ENCODE peak calls at places on chromosome 4, in five cellular contexts. W is choroid plexus epithelial cell, K is lung microvascular endothelial cell, E is fibroblast of the conjunctiva, V is NCI-H460. L is an unnamed sample.

GRCh38 chr4:148030486-148030885 is 298.6 kb downstream of the ARHGAP10 start:
- DNase-seq in V (peak; percentile 49), E (peak; percentile 86), K (no peak), W (peak; percentile 76), L (no peak)

GRCh38 chr4:146153964-146154536 is 21.5 kb upstream of the LSM6 start:
- DNase-seq in K (no peak), W (no peak), E (no peak), V (no peak), L (no peak)

GRCh38 chr4:33133723-33134122 is 2413.6 kb downstream of the PCDH7 start:
- DNase-seq in V (no peak), E (no peak), K (no peak), W (no peak), L (no peak)

GRCh38 chr4:89134775-89135319 is 23.5 kb downstream of the TIGD2 start:
- DNase-seq in V (peak; percentile 31), E (peak; percentile 31), W (peak; percentile 98), K (peak; percentile 78), L (peak; percentile 15)

GRCh38 chr4:118288097-118288496 is 64.7 kb downstream of the PRSS12 start:
- DNase-seq in K (no peak), W (peak; percentile 65), E (peak; percentile 72), V (no peak), L (no peak)

GRCh38 chr4:185738038-185738552 is 73.9 kb downstream of the SORBS2 start:
- DNase-seq in W (peak; percentile 89), K (peak; percentile 90), E (peak; percentile 51), V (no peak), L (no peak)

GRCh38 chr4:72689929-72690328 is 120.9 kb upstream of the ADAMTS3 start:
- DNase-seq in W (no peak), K (no peak), E (no peak), V (no peak), L (no peak)

GRCh38 chr4:27217261-27217769 is 356.7 kb downstream of the STIM2 start:
- DNase-seq in E (no peak), K (no peak), V (no peak), W (no peak), L (no peak)

GRCh38 chr4:184409502-184409901 is 64.8 kb downstream of the IRF2 start:
- DNase-seq in V (no peak), K (no peak), W (no peak), E (no peak), L (no peak)

GRCh38 chr4:26418107-26418506 is 72.2 kb downstream of the CCKAR start:
- DNase-seq in K (no peak), E (no peak), W (no peak), V (no peak), L (no peak)

GRCh38 chr4:160180206-160180605 is 1077.3 kb downstream of the RAPGEF2 start:
- DNase-seq in V (no peak), E (peak; percentile 1), W (peak; percentile 21), K (no peak), L (no peak)

GRCh38 chr4:40954119-40954668 is 204.4 kb downstream of the NSUN7 start:
- DNase-seq in E (no peak), W (no peak), V (no peak), K (no peak), L (no peak)

GRCh38 chr4:24024597-24024996 is 134.8 kb upstream of the PPARGC1A start:
- DNase-seq in K (no peak), E (peak; percentile 45), V (peak; percentile 18), W (peak; percentile 62), L (no peak)

GRCh38 chr4:48904541-48905142 is 1.9 kb downstream of the OCIAD2 start:
- DNase-seq in K (no peak), E (no peak), W (peak; percentile 71), V (no peak), L (no peak)

GRCh38 chr4:8907596-8908205 is 36.1 kb upstream of the HMX1 start:
- DNase-seq in V (no peak), K (no peak), E (no peak), W (no peak), L (no peak)

GRCh38 chr4:47570816-47571215 is 85.7 kb downstream of the ATP10D start:
- DNase-seq in K (no peak), W (no peak), V (no peak), E (no peak), L (no peak)

GRCh38 chr4:47221721-47222120 is 190.4 kb downstream of the GABRB1 start:
- DNase-seq in K (no peak), E (no peak), V (no peak), W (peak; percentile 87), L (no peak)

L was measured in ovary.